ENCODE peak calls at places on chromosomes 11 and 22, in eight cellular contexts. One of them, this sample, is unnamed.

GRCh38 chr11:2104524-2105440 is 34.4 kb downstream of the IGF2 start:
- DNase-seq in A549: no peak
- DNase-seq in H1: no peak
- DNase-seq in SK-N-SH: no peak
- DNase-seq in GM12878: no peak
- DNase-seq in HCT116: no peak
- DNase-seq in WTC11: no peak
- DNase-seq in K562: no peak
- DNase-seq in this sample: no peak

GRCh38 chr22:32307617-32308016 is 50.0 kb upstream of the RFPL3 start:
- DNase-seq in WTC11: no peak
- DNase-seq in K562: no peak
- DNase-seq in HCT116: no peak
- DNase-seq in A549: no peak
- DNase-seq in GM12878: no peak
- DNase-seq in SK-N-SH: no peak
- DNase-seq in H1: no peak
- DNase-seq in this sample: no peak

GRCh38 chr22:40241200-40241763 is 63.6 kb downstream of the TNRC6B start:
- DNase-seq in K562: no peak
- DNase-seq in WTC11: no peak
- DNase-seq in GM12878: no peak
- DNase-seq in H1: no peak
- DNase-seq in HCT116: no peak
- DNase-seq in A549: no peak
- DNase-seq in SK-N-SH: no peak
- DNase-seq in this sample: no peak

GRCh38 chr22:43535741-43536140 is 123.9 kb downstream of the MPPED1 start:
- DNase-seq in HCT116: no peak
- DNase-seq in H1: no peak
- DNase-seq in SK-N-SH: no peak
- DNase-seq in K562: no peak
- DNase-seq in A549: no peak
- DNase-seq in WTC11: no peak
- DNase-seq in GM12878: no peak
- DNase-seq in this sample: no peak

GRCh38 chr11:75625970-75626691 is 42.7 kb downstream of the MAP6 start:
- DNase-seq in GM12878: no peak
- DNase-seq in HCT116: no peak
- DNase-seq in A549: peak
- DNase-seq in SK-N-SH: no peak
- DNase-seq in H1: no peak
- DNase-seq in WTC11: no peak
- DNase-seq in K562: no peak
- DNase-seq in this sample: no peak

GRCh38 chr22:37675930-37676571 is 615 bp downstream of the LGALS1 start:
- DNase-seq in SK-N-SH: peak
- DNase-seq in WTC11: no peak
- DNase-seq in GM12878: no peak
- DNase-seq in K562: no peak
- DNase-seq in HCT116: no peak
- DNase-seq in A549: no peak
- DNase-seq in H1: no peak
- DNase-seq in this sample: peak

GRCh38 chr11:114157476-114158050 is 98.1 kb downstream of the ZBTB16 start:
- DNase-seq in H1: no peak
- DNase-seq in K562: no peak
- DNase-seq in A549: no peak
- DNase-seq in SK-N-SH: no peak
- DNase-seq in GM12878: no peak
- DNase-seq in WTC11: no peak
- DNase-seq in HCT116: no peak
- DNase-seq in this sample: no peak

GRCh38 chr11:85805387-85805786 is 5.6 kb downstream of the SYTL2 start:
- DNase-seq in HCT116: no peak
- DNase-seq in GM12878: no peak
- DNase-seq in WTC11: no peak
- DNase-seq in A549: no peak
- DNase-seq in K562: no peak
- DNase-seq in SK-N-SH: no peak
- DNase-seq in H1: no peak
- DNase-seq in this sample: no peak

GRCh38 chr11:59954219-59954847 is 9.5 kb upstream of the OOSP4A start:
- DNase-seq in A549: no peak
- DNase-seq in K562: no peak
- DNase-seq in SK-N-SH: no peak
- DNase-seq in HCT116: no peak
- DNase-seq in WTC11: no peak
- DNase-seq in GM12878: no peak
- DNase-seq in H1: no peak
- DNase-seq in this sample: peak

GRCh38 chr11:18243783-18244362 is 4.6 kb downstream of the SAA2 start:
- DNase-seq in H1: peak
- DNase-seq in WTC11: peak
- DNase-seq in HCT116: peak
- DNase-seq in SK-N-SH: peak
- DNase-seq in K562: peak
- DNase-seq in GM12878: peak
- DNase-seq in A549: peak
- DNase-seq in this sample: peak

DNA sequence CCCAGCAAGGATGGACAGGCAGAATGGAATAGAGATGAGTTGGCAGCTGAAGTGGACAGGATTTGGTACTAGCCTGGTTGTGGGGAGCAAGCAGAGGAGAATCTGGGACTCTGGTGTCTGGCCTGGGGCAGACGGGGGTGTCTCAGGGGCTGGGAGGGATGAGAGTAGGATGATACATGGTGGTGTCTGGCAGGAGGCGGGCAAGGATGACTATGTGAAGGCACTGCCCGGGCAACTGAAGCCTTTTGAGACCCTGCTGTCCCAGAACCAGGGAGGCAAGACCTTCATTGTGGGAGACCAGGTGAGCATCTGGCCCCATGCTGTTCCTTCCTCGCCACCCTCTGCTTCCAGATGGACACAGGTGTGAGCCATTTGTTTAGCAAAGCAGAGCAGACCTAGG is 2.3 kb downstream of the GSTP1 start:
- DNase-seq in WTC11: no peak
- DNase-seq in K562: no peak
- DNase-seq in HCT116: no peak
- DNase-seq in GM12878: no peak
- DNase-seq in A549: no peak
- DNase-seq in H1: no peak
- DNase-seq in SK-N-SH: no peak
- DNase-seq in this sample: no peak
- TF ChIP-seq MAX in WTC11: no peak
- TF ChIP-seq MAX in K562: no peak
- TF ChIP-seq MAX in HCT116: no peak
- TF ChIP-seq MAX in GM12878: no peak
- TF ChIP-seq MAX in A549: no peak
- TF ChIP-seq MAX in H1: no peak
- TF ChIP-seq MAX in SK-N-SH: no peak
- TF ChIP-seq MAX in this sample: no peak

GRCh38 chr22:42035256-42035655 is 35.4 kb downstream of the NAGA start:
- DNase-seq in HCT116: no peak
- DNase-seq in H1: no peak
- DNase-seq in WTC11: no peak
- DNase-seq in GM12878: no peak
- DNase-seq in K562: no peak
- DNase-seq in SK-N-SH: no peak
- DNase-seq in A549: no peak
- DNase-seq in this sample: no peak

GRCh38 chr22:42041784-42042183 is 28.8 kb downstream of the NAGA start:
- DNase-seq in GM12878: no peak
- DNase-seq in A549: no peak
- DNase-seq in WTC11: no peak
- DNase-seq in HCT116: no peak
- DNase-seq in K562: no peak
- DNase-seq in SK-N-SH: no peak
- DNase-seq in H1: no peak
- DNase-seq in this sample: no peak

GRCh38 chr22:42033263-42034181 is 34.9 kb downstream of the WBP2NL start:
- DNase-seq in SK-N-SH: no peak
- DNase-seq in A549: no peak
- DNase-seq in K562: no peak
- DNase-seq in HCT116: no peak
- DNase-seq in WTC11: no peak
- DNase-seq in H1: no peak
- DNase-seq in GM12878: no peak
- DNase-seq in this sample: peak

GRCh38 chr22:42039271-42039670 is 31.3 kb downstream of the NAGA start:
- DNase-seq in HCT116: no peak
- DNase-seq in SK-N-SH: no peak
- DNase-seq in GM12878: no peak
- DNase-seq in WTC11: no peak
- DNase-seq in A549: no peak
- DNase-seq in H1: no peak
- DNase-seq in K562: no peak
- DNase-seq in this sample: no peak
- TF ChIP-seq MAX in HCT116: no peak
- TF ChIP-seq MAX in SK-N-SH: no peak
- TF ChIP-seq MAX in GM12878: no peak
- TF ChIP-seq MAX in WTC11: no peak
- TF ChIP-seq MAX in A549: no peak
- TF ChIP-seq MAX in H1: no peak
- TF ChIP-seq MAX in K562: no peak
- TF ChIP-seq MAX in this sample: no peak

DNA sequence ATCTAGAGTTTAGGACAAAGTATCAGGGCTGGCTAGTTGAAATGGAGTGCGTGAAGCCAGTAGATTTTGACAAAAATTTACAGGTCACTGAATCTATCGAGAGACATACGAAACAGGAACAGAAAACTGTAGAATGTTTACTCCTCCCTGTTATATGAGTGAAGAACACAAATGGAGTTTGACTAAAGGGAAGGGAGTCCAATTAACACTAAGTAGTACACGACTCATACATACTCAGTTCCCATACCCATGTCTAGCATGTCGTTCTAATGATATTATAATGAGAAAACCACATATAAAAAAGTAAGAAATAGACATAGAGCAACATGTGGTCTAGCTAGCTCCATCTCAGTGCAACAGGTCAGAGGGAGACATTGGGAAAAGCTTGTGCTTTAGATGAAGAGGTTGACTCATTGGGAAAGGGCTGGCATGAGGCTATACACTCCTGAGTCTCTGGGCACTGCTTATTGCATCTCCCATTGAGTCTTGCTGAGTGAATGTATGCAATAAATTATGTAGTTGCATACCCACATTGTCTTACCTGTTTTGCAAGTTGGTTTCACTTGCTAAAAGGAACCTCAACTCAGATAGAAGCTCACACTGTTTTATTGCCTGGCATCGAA is 43.5 kb downstream of the CD44 start:
- DNase-seq in GM12878: peak
- DNase-seq in A549: no peak
- DNase-seq in HCT116: no peak
- DNase-seq in K562: no peak
- DNase-seq in WTC11: no peak
- DNase-seq in H1: no peak
- DNase-seq in SK-N-SH: no peak
- DNase-seq in this sample: no peak
- TF ChIP-seq MAX in GM12878: no peak
- TF ChIP-seq MAX in A549: no peak
- TF ChIP-seq MAX in HCT116: no peak
- TF ChIP-seq MAX in K562: no peak
- TF ChIP-seq MAX in WTC11: no peak
- TF ChIP-seq MAX in H1: no peak
- TF ChIP-seq MAX in SK-N-SH: no peak
- TF ChIP-seq MAX in this sample: no peak

GRCh38 chr11:94455861-94456260 is 37.8 kb downstream of the MRE11 start:
- DNase-seq in WTC11: no peak
- DNase-seq in GM12878: no peak
- DNase-seq in A549: no peak
- DNase-seq in HCT116: peak
- DNase-seq in SK-N-SH: no peak
- DNase-seq in K562: no peak
- DNase-seq in H1: no peak
- DNase-seq in this sample: no peak
- TF ChIP-seq MAX in WTC11: no peak
- TF ChIP-seq MAX in GM12878: no peak
- TF ChIP-seq MAX in A549: no peak
- TF ChIP-seq MAX in HCT116: no peak
- TF ChIP-seq MAX in SK-N-SH: no peak
- TF ChIP-seq MAX in K562: no peak
- TF ChIP-seq MAX in H1: no peak
- TF ChIP-seq MAX in this sample: no peak

This sample was measured in NB4.